ENCODE peak calls at places on chromosomes 5 and 9, in ten cellular contexts. J is aorta; L is thyroid gland; I is CD4-positive, alpha-beta memory T cell; R is colonic mucosa; N is PC-9; D is astrocyte; S is psoas muscle; X is adipocyte; T is CD8-positive, alpha-beta memory T cell. B is an unnamed sample.

GRCh38 chr9:88196456-88196855 is 58.2 kb upstream of the SPATA31C2 start:
- DNase-seq in X (no peak), I (no peak), N (peak; percentile 35), R (no peak), L (no peak), D (no peak), J (no peak), S (no peak), T (no peak), B (no peak)

GRCh38 chr5:139814704-139815280 is 19.2 kb downstream of the PSD2 start:
- DNase-seq in J (peak; percentile 46), D (no peak), L (no peak), S (no peak), I (no peak), N (no peak), T (no peak), X (no peak), R (no peak), B (no peak)

GRCh38 chr5:173925449-173926071 is 37.4 kb downstream of the CPEB4 start:
- DNase-seq in X (peak; percentile 53), L (peak; percentile 27), I (peak; percentile 40), T (peak; percentile 7), D (no peak), S (no peak), N (peak; percentile 47), J (no peak), R (peak; percentile 66), B (no peak)

GRCh38 chr9:78963911-78964310 is 607.9 kb upstream of the TLE4 start:
- DNase-seq in N (no peak), S (no peak), J (no peak), T (no peak), L (no peak), D (no peak), R (no peak), I (no peak), X (no peak), B (no peak)

GRCh38 chr5:107646418-107646817 is 24.3 kb downstream of the EFNA5 start:
- DNase-seq in L (no peak), S (no peak), D (no peak), N (no peak), T (no peak), I (no peak), R (no peak), J (no peak), X (no peak), B (no peak)

GRCh38 chr9:79663878-79664277 is 92.1 kb downstream of the TLE4 start:
- DNase-seq in R (no peak), T (no peak), X (no peak), L (no peak), S (no peak), D (no peak), J (no peak), N (no peak), I (no peak), B (no peak)

GRCh38 chr9:115262477-115262876 is 144.5 kb upstream of the TNC start:
- DNase-seq in X (peak; percentile 57), D (peak; percentile 90), R (peak; percentile 77), J (no peak), N (peak; percentile 99), L (peak; percentile 57), T (no peak), I (no peak), S (peak; percentile 10), B (peak; percentile 87)

GRCh38 chr5:23385036-23385435 is 122.4 kb upstream of the PRDM9 start:
- DNase-seq in S (no peak), L (no peak), R (no peak), X (no peak), D (no peak), J (no peak), N (no peak), I (no peak), T (no peak), B (no peak)

GRCh38 chr5:161027763-161028162 is 175.8 kb upstream of the ATP10B start:
- DNase-seq in I (no peak), J (no peak), D (no peak), T (no peak), L (no peak), R (no peak), S (no peak), X (no peak), N (no peak), B (no peak)

GRCh38 chr5:14595189-14595588 is 13.6 kb downstream of the OTULINL start:
- DNase-seq in D (no peak), I (peak; percentile 56), J (no peak), L (no peak), S (no peak), N (no peak), X (no peak), T (peak; percentile 52), R (no peak), B (no peak)

GRCh38 chr5:133525048-133525447 is 87.3 kb downstream of the FSTL4 start:
- DNase-seq in L (no peak), T (no peak), X (no peak), R (no peak), S (no peak), J (no peak), N (no peak), D (no peak), I (no peak), B (no peak)

GRCh38 chr9:106156462-106156861 is 462.1 kb downstream of the TMEM38B start:
- DNase-seq in S (no peak), D (no peak), R (no peak), L (no peak), X (no peak), N (no peak), I (no peak), T (no peak), J (no peak), B (no peak)

GRCh38 chr9:96885424-96885823 is 31.1 kb upstream of the ZNF782 start:
- DNase-seq in T (no peak), I (no peak), S (no peak), R (no peak), J (no peak), L (no peak), D (no peak), X (no peak), N (no peak), B (no peak)

GRCh38 chr5:171945476-171945875 is 61.0 kb downstream of the FBXW11 start:
- DNase-seq in N (no peak), S (no peak), X (no peak), D (no peak), I (no peak), R (no peak), T (no peak), J (no peak), L (no peak), B (no peak)

GRCh38 chr5:35246411-35246810 is 16.1 kb upstream of the PRLR start:
- DNase-seq in I (no peak), J (no peak), N (no peak), L (no peak), X (no peak), D (no peak), S (no peak), R (peak; percentile 38), T (no peak), B (no peak)

GRCh38 chr5:34957857-34958690 is 28.7 kb downstream of the DNAJC21 start:
- DNase-seq in L (peak; percentile 27), I (no peak), J (no peak), X (peak; percentile 56), T (no peak), R (peak; percentile 28), S (no peak), N (no peak), D (no peak), B (no peak)

GRCh38 chr9:34282096-34282495 is 47.0 kb downstream of the KIF24 start:
- DNase-seq in I (no peak), S (no peak), X (peak; percentile 7), J (no peak), L (no peak), N (no peak), T (no peak), D (no peak), R (no peak), B (no peak)

GRCh38 chr9:137190315-137190853 is 1.9 kb downstream of the SSNA1 start:
- DNase-seq in J (no peak), T (no peak), I (no peak), D (no peak), X (no peak), N (peak; percentile 42), S (no peak), L (no peak), R (no peak), B (no peak)
- H3K4me3 ChIP-seq in J (no peak overlapping the region), T (no peak overlapping the region), I (no peak overlapping the region), D (no peak overlapping the region), X (no peak overlapping the region), N (no peak overlapping the region), S (peak overlapping the region; percentile 93), L (no peak overlapping the region), R (peak overlapping the region; percentile 99), B (no peak overlapping the region)

GRCh38 chr9:133112361-133113026 is 8.5 kb downstream of the RALGDS start:
- DNase-seq in X (no peak), R (no peak), D (no peak), T (peak; percentile 59), N (no peak), S (peak; percentile 52), L (no peak), J (peak; percentile 83), I (peak; percentile 35), B (no peak)
- H3K4me1 ChIP-seq in X (peaks cover 33% of the 10 kb centered on the region), R (peaks cover 25% of the 10 kb centered on the region), D (peaks cover 42% of the 10 kb centered on the region), T (peaks cover 44% of the 10 kb centered on the region), N (peaks cover 10% of the 10 kb centered on the region), S (peaks cover 58% of the 10 kb centered on the region), L (peaks cover 55% of the 10 kb centered on the region), J (no peaks in the 10 kb centered on the region), I (peaks cover 54% of the 10 kb centered on the region), B (no peaks in the 10 kb centered on the region)

GRCh38 chr5:154802050-154802449 is 46.9 kb downstream of the LARP1 start:
- DNase-seq in R (no peak), J (no peak), X (no peak), I (no peak), T (no peak), N (no peak), L (no peak), D (no peak), S (no peak), B (no peak)

GRCh38 chr5:154800582-154800981 is 45.4 kb downstream of the LARP1 start:
- DNase-seq in S (no peak), L (no peak), N (no peak), X (no peak), T (no peak), D (no peak), I (no peak), R (no peak), J (no peak), B (no peak)

GRCh38 chr5:154797762-154798161 is 42.6 kb downstream of the LARP1 start:
- DNase-seq in X (peak; percentile 16), R (no peak), J (no peak), D (peak; percentile 52), T (no peak), L (no peak), S (no peak), I (no peak), N (no peak), B (no peak)

GRCh38 chr5:154806176-154806575 is 44.2 kb downstream of the FAXDC2 start:
- DNase-seq in S (no peak), L (no peak), D (no peak), R (no peak), N (no peak), J (no peak), X (no peak), I (no peak), T (no peak), B (no peak)

GRCh38 chr5:154801083-154801482 is 45.9 kb downstream of the LARP1 start:
- DNase-seq in S (no peak), R (no peak), X (peak; percentile 15), N (no peak), L (no peak), D (peak; percentile 42), T (no peak), J (no peak), I (no peak), B (peak; percentile 54)
- H3K36me3 ChIP-seq in S (peaks cover 99% of the 10 kb centered on the region), R (peaks cover 36% of the 10 kb centered on the region), X (peaks cover 96% of the 10 kb centered on the region), N (peaks cover 84% of the 10 kb centered on the region), L (peaks cover 72% of the 10 kb centered on the region), D (peaks cover 83% of the 10 kb centered on the region), T (peaks cover 82% of the 10 kb centered on the region), J (peaks cover 13% of the 10 kb centered on the region), I (peaks cover 79% of the 10 kb centered on the region), B (peaks cover 93% of the 10 kb centered on the region)

GRCh38 chr9:137294684-137295312 is 7.3 kb downstream of the NRARP start:
- DNase-seq in R (peak; percentile 28), S (no peak), T (no peak), J (no peak), X (no peak), D (no peak), I (no peak), N (no peak), L (peak; percentile 37), B (no peak)
- H3K4me3 ChIP-seq in R (peak overlapping the region; percentile 41), S (peak overlapping the region; percentile 59), T (peak overlapping the region; percentile 34), J (no peak overlapping the region), X (no peak overlapping the region), D (peak overlapping the region; percentile 5), I (no peak overlapping the region), N (peak overlapping the region; percentile 50), L (no peak overlapping the region), B (peak overlapping the region; percentile 25)